ENCODE peak calls at places on chromosomes 2 and 18, in four cellular contexts. M is renal cortical epithelial cell, K is posterior cingulate gyrus, H is Caco-2. A is an unnamed sample.

GRCh38 chr2:58448065-58448507 is 207.0 kb upstream of the FANCL start:
- DNase-seq in K (peak), H (peak), M (peak), A (peak)

GRCh38 chr2:177584293-177584692 is 191.7 kb downstream of the AGPS start:
- DNase-seq in H (no peak), K (no peak), M (no peak), A (no peak)

GRCh38 chr2:237879991-237880560 is 20.7 kb downstream of the RAMP1 start:
- DNase-seq in M (no peak), H (no peak), K (peak), A (no peak)

GRCh38 chr18:50133526-50133925 is 61.4 kb downstream of the MYO5B start:
- DNase-seq in H (no peak), M (no peak), K (no peak), A (no peak)

GRCh38 chr18:48796491-48797205 is 154.1 kb downstream of the SMAD7 start:
- DNase-seq in H (no peak), M (no peak), K (peak), A (no peak)

GRCh38 chr2:158191076-158191566 is 89.4 kb downstream of the UPP2 start:
- DNase-seq in M (peak), H (no peak), K (no peak), A (no peak)

GRCh38 chr2:45888641-45889040 is 237.2 kb downstream of the PRKCE start:
- DNase-seq in K (no peak), M (no peak), H (no peak), A (no peak)

GRCh38 chr2:168107322-168107721 is 140.1 kb downstream of the STK39 start:
- DNase-seq in K (no peak), H (no peak), M (no peak), A (no peak)

GRCh38 chr2:31440764-31441163 is 26.2 kb upstream of the XDH start:
- DNase-seq in H (no peak), K (no peak), M (no peak), A (no peak)

GRCh38 chr2:58304843-58305242 is 63.7 kb upstream of the FANCL start:
- DNase-seq in H (no peak), M (no peak), K (peak), A (no peak)

GRCh38 chr2:200929334-200930249 is 33.9 kb downstream of the ORC2 start:
- DNase-seq in H (no peak), M (peak), K (no peak), A (no peak)

GRCh38 chr2:230295192-230295591 is 31.8 kb upstream of the SP140L start:
- DNase-seq in K (no peak), H (no peak), M (no peak), A (no peak)

GRCh38 chr2:157460384-157460837 is 16.5 kb upstream of the CYTIP start:
- DNase-seq in H (peak), K (no peak), M (peak), A (no peak)

GRCh38 chr2:221200184-221200839 is 371.8 kb downstream of the EPHA4 start:
- DNase-seq in M (no peak), K (no peak), H (no peak), A (no peak)

GRCh38 chr2:27370816-27371620 is 602 bp downstream of the SNX17 start:
- DNase-seq in H (no peak), K (peak), M (peak), A (no peak)

GRCh38 chr2:141201161-141201560 is 929.7 kb downstream of the LRP1B start:
- DNase-seq in H (peak), K (no peak), M (no peak), A (no peak)

GRCh38 chr2:10136187-10136934 is 13.8 kb downstream of the RRM2 start:
- DNase-seq in K (peak), M (no peak), H (peak), A (no peak)

GRCh38 chr2:3195865-3196504 is 181.6 kb downstream of the EIPR1 start:
- DNase-seq in K (no peak), H (no peak), M (no peak), A (peak)

GRCh38 chr2:72980535-72981217 is 63.4 kb downstream of the EMX1 start:
- DNase-seq in K (peak), M (peak), H (no peak), A (no peak)

GRCh38 chr2:216775043-216775453 is 79.7 kb upstream of the IGFBP5 start:
- DNase-seq in K (no peak), M (peak), H (no peak), A (no peak)

GRCh38 chr2:142140434-142140845 is 9.6 kb upstream of the LRP1B start:
- DNase-seq in H (no peak), K (no peak), M (peak), A (no peak)

GRCh38 chr18:37668971-37669747 is 103.6 kb upstream of the CELF4 start:
- DNase-seq in H (no peak), M (no peak), K (no peak), A (peak)

GRCh38 chr18:67211646-67212045 is 304.9 kb downstream of the DSEL start:
- DNase-seq in K (no peak), H (no peak), M (no peak), A (no peak)

GRCh38 chr18:39414009-39414700 is 1848.6 kb upstream of the CELF4 start:
- DNase-seq in K (no peak), H (no peak), M (peak), A (no peak)

GRCh38 chr2:242032780-242033656 is 163.5 kb downstream of the RTP5 start:
- DNase-seq in H (no peak), M (no peak), K (peak), A (no peak)

A was measured in anterior cingulate cortex.